ENCODE peak calls at places on chromosomes 16 and 17, in eight cellular contexts. T is psoas muscle; X is NCI-H510A; J is activated T-helper 1 cell treated with Interleukin-2 at 50 U/mL for 16 hours; Q is fibroblast of gingiva; A is posterior cingulate gyrus; Z is stimulated activated CD4-positive, alpha-beta T cell treated with anti-CD3 and anti-CD28 coated beads, Interleukin-1b, Interleukin-23, amount 100 ng/mL, for 1 hour; F is fibroblast of mammary gland. U is an unnamed sample.

GRCh38 chr17:2689411-2690164 is 22.0 kb downstream of the CLUH start:
- DNase-seq in T (peak; percentile 59), X (no peak), J (no peak), Q (no peak), A (no peak), Z (no peak), F (no peak), U (no peak)

GRCh38 chr17:78411241-78411855 is 32.9 kb downstream of the PGS1 start:
- DNase-seq in T (peak; percentile 68), X (no peak), J (no peak), Q (no peak), A (no peak), Z (no peak), F (no peak), U (no peak)

GRCh38 chr16:75798714-75799113 is 72.4 kb upstream of the CPHXL start:
- DNase-seq in T (no peak), X (no peak), J (no peak), Q (no peak), A (no peak), Z (no peak), F (no peak), U (no peak)

GRCh38 chr17:65137076-65137935 is at the start of gene RGS9:
- DNase-seq in T (peak; percentile 92), X (peak; percentile 96), J (peak; percentile 78), Q (peak; percentile 46), A (peak; percentile 92), Z (peak; percentile 71), F (peak; percentile 49), U (peak; percentile 90)

GRCh38 chr17:83012873-83013778 is 66.3 kb upstream of the METRNL start:
- DNase-seq in T (no peak), X (no peak), J (no peak), Q (peak; percentile 90), A (no peak), Z (no peak), F (no peak), U (peak; percentile 79)

GRCh38 chr16:20851601-20852000 is 45.3 kb downstream of the REXO5 start:
- DNase-seq in T (peak; percentile 88), X (no peak), J (no peak), Q (peak; percentile 97), A (no peak), Z (no peak), F (peak; percentile 97), U (peak; percentile 96)

GRCh38 chr16:75377971-75378386 is 55.3 kb downstream of the CFDP1 start:
- DNase-seq in T (no peak), X (no peak), J (no peak), Q (peak; percentile 98), A (no peak), Z (no peak), F (peak; percentile 98), U (peak; percentile 93)

GRCh38 chr16:85327731-85328664 is 215.7 kb upstream of the CIBAR2 start:
- DNase-seq in T (no peak), X (peak; percentile 80), J (no peak), Q (no peak), A (no peak), Z (no peak), F (no peak), U (no peak)

GRCh38 chr17:79461041-79461440 is 149.8 kb downstream of the RBFOX3 start:
- DNase-seq in T (no peak), X (no peak), J (no peak), Q (no peak), A (no peak), Z (no peak), F (peak; percentile 20), U (peak; percentile 42)

GRCh38 chr16:23466162-23466885 is 13.3 kb upstream of the COG7 start:
- DNase-seq in T (peak; percentile 85), X (no peak), J (no peak), Q (peak; percentile 44), A (no peak), Z (no peak), F (peak; percentile 98), U (peak; percentile 41)

GRCh38 chr17:74220966-74221814 is 7.8 kb downstream of the TTYH2 start:
- DNase-seq in T (no peak), X (no peak), J (no peak), Q (no peak), A (no peak), Z (no peak), F (no peak), U (no peak)

GRCh38 chr16:85798901-85799496 is 345 bp downstream of the EMC8 start:
- DNase-seq in T (no peak), X (peak; percentile 20), J (peak; percentile 6), Q (peak; percentile 21), A (no peak), Z (no peak), F (peak; percentile 31), U (peak; percentile 58)

GRCh38 chr16:12551946-12552345 is 251.7 kb downstream of the CPPED1 start:
- DNase-seq in T (no peak), X (no peak), J (no peak), Q (no peak), A (no peak), Z (no peak), F (no peak), U (no peak)

GRCh38 chr17:19645608-19646250 is 2.8 kb upstream of the ALDH3A2 start:
- DNase-seq in T (no peak), X (no peak), J (peak; percentile 9), Q (no peak), A (peak; percentile 68), Z (peak; percentile 9), F (peak; percentile 30), U (no peak)

GRCh38 chr16:31135535-31136286 is at the start of gene PRSS8:
- DNase-seq in T (no peak), X (no peak), J (no peak), Q (no peak), A (no peak), Z (no peak), F (no peak), U (no peak)

GRCh38 chr17:7404737-7405412 is 978 bp upstream of the TMEM256 start:
- DNase-seq in T (peak; percentile 84), X (peak; percentile 55), J (peak; percentile 63), Q (peak; percentile 25), A (no peak), Z (no peak), F (peak; percentile 21), U (no peak)

GRCh38 chr17:20173091-20173490 is 163.9 kb downstream of the SPECC1 start:
- DNase-seq in T (no peak), X (no peak), J (no peak), Q (no peak), A (no peak), Z (no peak), F (no peak), U (peak; percentile 30)

GRCh38 chr17:57761887-57762286 is 16.8 kb upstream of the CCDC182 start:
- DNase-seq in T (no peak), X (no peak), J (no peak), Q (no peak), A (no peak), Z (no peak), F (no peak), U (no peak)

GRCh38 chr17:27540300-27541105 is 84.3 kb downstream of the KSR1 start:
- DNase-seq in T (peak; percentile 85), X (peak; percentile 28), J (no peak), Q (peak; percentile 99), A (peak; percentile 64), Z (no peak), F (peak; percentile 97), U (peak; percentile 99)

GRCh38 chr17:67990909-67991308 is 5.4 kb downstream of the C17orf58 start:
- DNase-seq in T (no peak), X (no peak), J (no peak), Q (no peak), A (no peak), Z (no peak), F (no peak), U (no peak)

GRCh38 chr17:79758260-79758659 is 19.7 kb upstream of the CBX2 start:
- DNase-seq in T (no peak), X (no peak), J (no peak), Q (no peak), A (no peak), Z (no peak), F (no peak), U (no peak)

GRCh38 chr17:77315010-77315409 is 174.2 kb downstream of the SEC14L1 start:
- DNase-seq in T (no peak), X (no peak), J (no peak), Q (no peak), A (no peak), Z (no peak), F (no peak), U (no peak)

GRCh38 chr16:17413508-17413907 is 57.3 kb downstream of the XYLT1 start:
- DNase-seq in T (no peak), X (no peak), J (no peak), Q (no peak), A (no peak), Z (no peak), F (no peak), U (no peak)

GRCh38 chr16:65509172-65509571 is 387.3 kb upstream of the CDH11 start:
- DNase-seq in T (no peak), X (no peak), J (no peak), Q (no peak), A (no peak), Z (no peak), F (peak; percentile 2), U (no peak)

GRCh38 chr16:68499011-68499410 is 40.1 kb upstream of the ZFP90 start:
- DNase-seq in T (no peak), X (peak; percentile 54), J (no peak), Q (no peak), A (no peak), Z (no peak), F (no peak), U (no peak)

GRCh38 chr17:81409190-81409935 is 14.1 kb downstream of the BAHCC1 start:
- DNase-seq in T (no peak), X (peak; percentile 81), J (no peak), Q (no peak), A (no peak), Z (no peak), F (no peak), U (no peak)

GRCh38 chr17:33520404-33521032 is 227.4 kb upstream of the ASIC2 start:
- DNase-seq in T (no peak), X (no peak), J (no peak), Q (no peak), A (peak; percentile 55), Z (peak; percentile 10), F (peak; percentile 26), U (no peak)

GRCh38 chr16:54077412-54077821 is 209.2 kb downstream of the IRX3 start:
- DNase-seq in T (no peak), X (no peak), J (no peak), Q (peak; percentile 36), A (no peak), Z (no peak), F (peak; percentile 84), U (peak; percentile 25)

GRCh38 chr16:4114257-4115208 is 1.7 kb downstream of the ADCY9 start:
- DNase-seq in T (peak; percentile 64), X (no peak), J (no peak), Q (no peak), A (no peak), Z (no peak), F (peak; percentile 21), U (no peak)

GRCh38 chr16:89095401-89095974 is 1.8 kb downstream of the ACSF3 start:
- DNase-seq in T (no peak), X (no peak), J (no peak), Q (no peak), A (no peak), Z (no peak), F (peak; percentile 8), U (no peak)